ENCODE peak calls at places on chromosomes 4 and X, in six cellular contexts. C is thyroid gland, Q is substantia nigra, D is body of pancreas, N is breast epithelium, O is brain microvascular endothelial cell. K is an unnamed sample.

GRCh38 chrX:139759637-139760036 is 51.7 kb upstream of the MCF2 start:
- DNase-seq in C (no peak), Q (no peak), D (no peak), N (no peak), O (peak), K (no peak)

GRCh38 chr4:131450572-131451209 is 1698.4 kb upstream of the PCDH10 start:
- DNase-seq in C (no peak), Q (no peak), D (no peak), N (no peak), O (no peak), K (no peak)

GRCh38 chrX:110317079-110317819 is 636 bp downstream of the AMMECR1 start:
- DNase-seq in C (peak), Q (peak), D (peak), N (peak), O (no peak), K (peak)

GRCh38 chrX:87582453-87582852 is 64.9 kb downstream of the KLHL4 start:
- DNase-seq in C (no peak), Q (no peak), D (no peak), N (no peak), O (no peak), K (no peak)

GRCh38 chr4:39044947-39045734 is 12.9 kb upstream of the TMEM156 start:
- DNase-seq in C (peak), Q (peak), D (peak), N (no peak), O (no peak), K (no peak)

GRCh38 chr4:77001907-77002306 is 52.4 kb downstream of the SEPTIN11 start:
- DNase-seq in C (peak), Q (no peak), D (no peak), N (no peak), O (peak), K (no peak)

GRCh38 chrX:1659664-1660461 is 45.0 kb downstream of the ASMT start:
- DNase-seq in C (no peak), Q (no peak), D (no peak), N (no peak), O (no peak), K (no peak)

GRCh38 chrX:15416133-15416993 is 32.1 kb upstream of the VEGFD start:
- DNase-seq in C (no peak), Q (no peak), D (no peak), N (no peak), O (no peak), K (no peak)

GRCh38 chrX:96729053-96729452 is 44.4 kb downstream of the DIAPH2 start:
- DNase-seq in C (no peak), Q (no peak), D (no peak), N (no peak), O (no peak), K (no peak)

GRCh38 chr4:189202182-189202868 is 738.3 kb upstream of the FRG1 start:
- DNase-seq in C (peak), Q (no peak), D (peak), N (peak), O (peak), K (peak)

GRCh38 chrX:15359701-15360100 is 24.4 kb upstream of the PIGA start:
- DNase-seq in C (no peak), Q (no peak), D (no peak), N (no peak), O (no peak), K (no peak)

GRCh38 chr4:23023666-23024065 is 330.9 kb downstream of the GBA3 start:
- DNase-seq in C (no peak), Q (no peak), D (no peak), N (no peak), O (no peak), K (no peak)

GRCh38 chrX:76555816-76556215 is 128.3 kb downstream of the MAGEE1 start:
- DNase-seq in C (no peak), Q (no peak), D (no peak), N (no peak), O (peak), K (no peak)

GRCh38 chr4:177008071-177008835 is 215.5 kb upstream of the VEGFC start:
- DNase-seq in C (no peak), Q (no peak), D (no peak), N (no peak), O (peak), K (no peak)

GRCh38 chr4:1504786-1505500 is 98.7 kb upstream of the NKX1-1 start:
- DNase-seq in C (peak), Q (no peak), D (no peak), N (peak), O (no peak), K (no peak)

GRCh38 chrX:3232262-3232950 is 114.0 kb downstream of the MXRA5 start:
- DNase-seq in C (no peak), Q (no peak), D (no peak), N (no peak), O (no peak), K (no peak)

GRCh38 chrX:49704692-49705404 is 9.1 kb upstream of the PAGE1 start:
- DNase-seq in C (no peak), Q (no peak), D (no peak), N (no peak), O (no peak), K (no peak)

GRCh38 chr4:153782567-153782966 is 6.3 kb downstream of the SFRP2 start:
- DNase-seq in C (no peak), Q (no peak), D (no peak), N (no peak), O (no peak), K (no peak)

GRCh38 chr4:924107-925096 is 7.7 kb downstream of the GAK start:
- DNase-seq in C (no peak), Q (no peak), D (no peak), N (no peak), O (peak), K (no peak)

GRCh38 chrX:107205770-107206696 is at the start of the genes DNAAF6 and NUP62CL:
- DNase-seq in C (peak), Q (no peak), D (peak), N (peak), O (peak), K (peak)

GRCh38 chr4:56245547-56246229 is 141.6 kb downstream of the AASDH start:
- DNase-seq in C (no peak), Q (no peak), D (no peak), N (no peak), O (no peak), K (no peak)

GRCh38 chr4:141258558-141258957 is 37.9 kb downstream of the ZNF330 start:
- DNase-seq in C (no peak), Q (no peak), D (no peak), N (no peak), O (no peak), K (no peak)

GRCh38 chrX:8726031-8726652 is 5.8 kb downstream of the ANOS1 start:
- DNase-seq in C (peak), Q (no peak), D (no peak), N (no peak), O (no peak), K (no peak)

GRCh38 chr4:30653291-30653690 is 66.9 kb upstream of the PCDH7 start:
- DNase-seq in C (no peak), Q (no peak), D (no peak), N (no peak), O (no peak), K (no peak)

GRCh38 chrX:101080326-101080725 is 1.6 kb downstream of the TMEM35A start:
- DNase-seq in C (no peak), Q (no peak), D (no peak), N (no peak), O (no peak), K (no peak)
- H3K27ac ChIP-seq in C (no peak), Q (no peak), D (no peak), N (no peak), O (no peak), K (no peak)

DNA sequence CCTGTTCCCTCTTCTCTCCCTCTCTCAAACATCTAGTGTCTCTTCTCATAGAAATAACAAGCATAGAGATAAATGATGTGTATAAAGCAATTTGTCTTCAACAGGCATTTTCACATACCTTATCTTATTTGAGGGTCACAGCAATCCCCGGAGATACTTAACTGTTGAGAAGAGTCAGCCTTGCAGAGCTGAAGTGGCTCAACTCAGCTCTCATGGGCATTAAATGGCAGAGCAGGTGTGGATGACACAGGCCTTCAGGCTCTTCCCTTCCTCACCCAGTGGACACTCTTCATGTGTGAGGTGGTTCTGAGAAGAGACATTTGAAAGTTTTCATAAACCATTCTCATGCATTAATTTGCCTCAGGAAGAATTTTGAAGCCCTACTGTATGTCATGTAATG is 134.2 kb downstream of the AFF2 start:
- DNase-seq in C (no peak), Q (no peak), D (no peak), N (no peak), O (no peak), K (no peak)
- H3K27ac ChIP-seq in C (no peak), Q (no peak), D (no peak), N (no peak), O (no peak), K (no peak)

DNA sequence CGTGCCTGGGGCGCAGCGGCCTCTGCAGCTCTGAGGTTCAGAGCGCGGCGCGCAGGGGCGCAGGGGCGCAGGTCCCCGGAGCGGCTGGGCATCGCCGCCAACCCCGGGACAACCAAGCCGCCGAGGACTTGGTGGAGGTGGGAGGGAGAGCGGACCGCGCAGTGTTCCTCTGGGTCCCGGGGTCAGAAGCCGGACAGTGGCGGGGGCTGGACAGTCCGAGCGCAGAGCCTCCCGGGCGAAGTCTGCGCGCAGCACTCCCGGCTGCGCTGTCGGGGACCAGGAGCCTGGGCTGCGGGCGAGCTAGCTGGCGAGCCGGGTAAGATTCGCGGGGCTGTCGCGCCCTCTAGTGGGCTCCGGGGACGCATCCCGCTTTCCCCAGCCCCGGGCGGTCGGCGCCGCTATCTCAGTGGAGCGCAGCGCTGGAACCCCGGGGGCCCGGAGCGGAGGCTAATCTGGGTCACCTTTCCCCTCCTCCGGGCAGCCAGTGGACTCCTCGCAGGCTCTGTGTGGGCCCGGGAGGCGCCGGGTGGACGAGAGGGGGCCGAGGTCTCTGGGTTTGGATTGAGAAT is 4.1 kb downstream of the PDGFRA start:
- DNase-seq in C (peak), Q (peak), D (peak), N (peak), O (peak), K (peak)
- H3K27ac ChIP-seq in C (peak), Q (no peak), D (no peak), N (peak), O (no peak), K (no peak)

GRCh38 chrX:123988423-123989116 is 27.1 kb downstream of the STAG2 start:
- DNase-seq in C (no peak), Q (no peak), D (no peak), N (no peak), O (no peak), K (no peak)
- H3K27ac ChIP-seq in C (no peak), Q (no peak), D (no peak), N (no peak), O (no peak), K (no peak)

GRCh38 chr4:15043226-15043625 is 40.9 kb downstream of the CPEB2 start:
- DNase-seq in C (no peak), Q (no peak), D (no peak), N (no peak), O (no peak), K (no peak)
- H3K27ac ChIP-seq in C (no peak), Q (peak), D (no peak), N (no peak), O (peak), K (no peak)

K was measured in CD8-positive, alpha-beta memory T cell.